ENCODE peak calls at places on chromosomes 6 and 20, in eight cellular contexts. Z, D, W, P, T, G, F and B are unnamed samples.

GRCh38 chr20:36792422-36792821 is 18.9 kb upstream of the DSN1 start:
- DNase-seq in Z (peak), D (no peak), W (no peak), P (peak), T (no peak), G (peak), F (no peak), B (no peak)

GRCh38 chr6:165573671-165574070 is 89.4 kb downstream of the PDE10A start:
- DNase-seq in Z (no peak), D (no peak), W (peak), P (no peak), T (no peak), G (peak), F (no peak), B (no peak)

GRCh38 chr6:21442874-21443273 is 150.7 kb upstream of the SOX4 start:
- DNase-seq in Z (no peak), D (no peak), W (no peak), P (no peak), T (no peak), G (no peak), F (no peak), B (no peak)

GRCh38 chr6:117298941-117299340 is 33.6 kb downstream of the VGLL2 start:
- DNase-seq in Z (no peak), D (no peak), W (no peak), P (no peak), T (no peak), G (no peak), F (no peak), B (no peak)

GRCh38 chr6:170049641-170050491 is 241.0 kb downstream of the DLL1 start:
- DNase-seq in Z (no peak), D (peak), W (peak), P (no peak), T (no peak), G (no peak), F (peak), B (no peak)

GRCh38 chr6:33737267-33738026 is 9.3 kb downstream of the IP6K3 start:
- DNase-seq in Z (no peak), D (no peak), W (no peak), P (no peak), T (no peak), G (no peak), F (no peak), B (no peak)

GRCh38 chr6:79301290-79301689 is 66.8 kb upstream of the HMGN3 start:
- DNase-seq in Z (no peak), D (no peak), W (no peak), P (no peak), T (no peak), G (no peak), F (no peak), B (no peak)

GRCh38 chr6:24566020-24566752 is 71.4 kb downstream of the ALDH5A1 start:
- DNase-seq in Z (no peak), D (no peak), W (no peak), P (no peak), T (no peak), G (no peak), F (no peak), B (no peak)

GRCh38 chr6:105793132-105793531 is 293.0 kb upstream of the PRDM1 start:
- DNase-seq in Z (no peak), D (no peak), W (no peak), P (no peak), T (no peak), G (no peak), F (no peak), B (no peak)

GRCh38 chr6:3208096-3208774 is 19.2 kb downstream of the TUBB2B start:
- DNase-seq in Z (peak), D (no peak), W (peak), P (no peak), T (no peak), G (peak), F (no peak), B (no peak)

GRCh38 chr6:3210024-3210610 is 17.3 kb downstream of the TUBB2B start:
- DNase-seq in Z (no peak), D (no peak), W (no peak), P (no peak), T (no peak), G (peak), F (no peak), B (no peak)

GRCh38 chr6:3211681-3212080 is 15.8 kb downstream of the TUBB2B start:
- DNase-seq in Z (no peak), D (no peak), W (peak), P (no peak), T (no peak), G (peak), F (no peak), B (no peak)

GRCh38 chr6:3208775-3209113 is 18.7 kb downstream of the TUBB2B start:
- DNase-seq in Z (no peak), D (no peak), W (no peak), P (no peak), T (no peak), G (no peak), F (no peak), B (no peak)

GRCh38 chr6:3209114-3210023 is 18.1 kb downstream of the TUBB2B start:
- DNase-seq in Z (peak), D (no peak), W (peak), P (no peak), T (no peak), G (peak), F (no peak), B (no peak)
- TF ChIP-seq CTCF in Z (peak), D (no peak), W (no peak), P (no peak), T (no peak), G (no peak), F (no peak), B (no peak)

GRCh38 chr6:68443704-68444103 is 191.4 kb upstream of the ADGRB3 start:
- DNase-seq in Z (peak), D (no peak), W (no peak), P (no peak), T (no peak), G (no peak), F (no peak), B (no peak)
- TF ChIP-seq CTCF in Z (no peak), D (no peak), W (no peak), P (peak), T (no peak), G (peak), F (no peak), B (peak)

DNA sequence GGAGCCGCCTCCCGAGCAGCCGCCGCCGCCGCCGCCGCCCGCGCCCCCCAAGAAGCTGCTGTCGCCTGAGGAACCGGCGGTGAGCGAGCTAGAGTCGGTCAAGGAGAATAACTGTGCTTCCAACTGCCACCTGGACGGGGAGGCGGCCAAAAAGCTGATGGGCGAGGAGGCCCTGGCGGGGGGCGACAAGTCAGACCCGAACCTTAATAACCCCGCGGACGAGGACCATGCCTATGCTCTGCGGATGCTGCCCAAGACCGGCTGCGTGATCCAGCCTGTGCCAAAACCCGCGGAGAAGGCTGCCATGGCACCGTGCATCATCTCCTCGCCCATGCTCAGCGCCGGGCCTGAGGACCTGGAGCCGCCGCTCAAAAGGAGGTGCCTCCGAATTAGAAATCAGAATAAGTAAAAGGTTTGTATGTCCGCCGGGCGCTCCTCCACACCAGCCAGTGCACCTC is 145.2 kb downstream of the SOBP start:
- DNase-seq in Z (peak), D (no peak), W (no peak), P (no peak), T (no peak), G (no peak), F (no peak), B (no peak)
- TF ChIP-seq CTCF in Z (no peak), D (no peak), W (no peak), P (no peak), T (no peak), G (no peak), F (no peak), B (no peak)

GRCh38 chr6:89562114-89562815 is 76.3 kb downstream of the LYRM2 start:
- DNase-seq in Z (peak), D (no peak), W (no peak), P (no peak), T (no peak), G (no peak), F (no peak), B (no peak)
- TF ChIP-seq CTCF in Z (no peak), D (no peak), W (no peak), P (no peak), T (no peak), G (no peak), F (no peak), B (no peak)

DNA sequence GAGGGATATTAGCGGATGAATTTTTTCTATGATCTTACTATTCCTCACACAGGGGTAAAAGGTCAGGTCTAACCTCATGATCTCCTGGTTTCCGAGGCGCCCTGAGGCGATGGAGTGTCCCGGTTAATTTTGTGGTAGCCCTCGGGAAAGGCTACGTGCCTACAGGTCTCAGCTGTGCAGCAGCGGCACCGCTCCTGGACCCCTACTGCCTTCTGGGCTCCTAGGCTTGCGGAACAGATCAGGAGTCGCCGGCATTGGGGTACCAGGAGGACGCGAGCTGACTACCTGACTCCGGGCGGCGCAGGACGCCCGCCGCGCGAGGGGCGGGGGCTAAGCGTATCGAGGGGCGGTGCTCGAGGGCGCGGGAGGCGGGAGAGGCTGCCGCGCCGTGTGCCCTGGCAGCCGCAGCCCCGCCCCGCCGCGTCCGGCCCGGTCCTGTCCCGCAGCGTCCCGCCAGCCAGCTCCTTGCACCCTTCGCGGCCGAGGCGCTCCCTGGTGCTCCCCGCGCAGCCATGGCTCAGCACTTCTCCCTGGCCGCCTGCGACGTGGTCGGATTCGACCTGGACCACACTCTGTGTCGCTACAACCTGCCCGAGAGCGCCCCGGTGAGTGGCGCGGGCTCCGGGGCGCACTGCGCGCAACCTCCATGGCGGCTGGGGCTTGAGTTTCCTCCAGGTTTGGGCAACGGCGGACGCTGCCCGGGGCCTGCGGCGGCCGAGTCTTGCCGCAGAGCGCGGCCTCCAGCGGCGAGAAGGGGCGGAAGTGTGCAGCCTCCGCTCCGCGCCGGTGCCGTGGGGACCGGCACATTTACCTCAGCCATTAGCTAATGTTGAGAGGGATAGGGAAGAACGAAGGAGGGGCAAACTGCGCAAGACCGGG is at the start of gene NT5DC1:
- DNase-seq in Z (peak), D (peak), W (peak), P (peak), T (peak), G (peak), F (peak), B (peak)
- TF ChIP-seq CTCF in Z (no peak), D (peak), W (peak), P (peak), T (peak), G (peak), F (no peak), B (peak)

GRCh38 chr20:10987651-10988383 is 314.0 kb upstream of the JAG1 start:
- DNase-seq in Z (no peak), D (no peak), W (no peak), P (no peak), T (no peak), G (no peak), F (no peak), B (no peak)

GRCh38 chr20:10984294-10984693 is 310.5 kb upstream of the JAG1 start:
- DNase-seq in Z (no peak), D (no peak), W (no peak), P (no peak), T (no peak), G (no peak), F (no peak), B (no peak)

GRCh38 chr20:10986586-10986985 is 312.8 kb upstream of the JAG1 start:
- DNase-seq in Z (no peak), D (no peak), W (no peak), P (no peak), T (no peak), G (no peak), F (no peak), B (no peak)

GRCh38 chr20:10984899-10985298 is 311.1 kb upstream of the JAG1 start:
- DNase-seq in Z (no peak), D (no peak), W (no peak), P (no peak), T (no peak), G (no peak), F (no peak), B (no peak)

DNA sequence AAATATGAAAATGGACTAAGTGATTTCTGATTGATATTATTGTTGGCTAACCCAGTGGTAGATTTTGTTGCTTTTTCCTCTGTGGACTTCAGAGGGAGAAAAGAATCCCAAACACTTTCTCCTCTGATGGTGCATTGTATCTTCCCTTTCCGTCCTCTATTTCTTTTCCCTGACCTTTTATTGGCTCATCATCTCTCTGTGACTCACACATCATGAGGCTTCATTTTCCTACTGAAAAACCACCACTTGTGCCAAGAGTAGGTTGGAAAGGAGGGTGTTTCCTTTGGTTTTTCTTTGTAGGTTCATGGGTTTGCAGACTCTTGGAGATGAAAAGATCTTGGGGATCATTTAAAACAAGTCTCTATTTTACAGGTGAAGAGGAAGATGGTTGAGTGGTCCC is 311.7 kb upstream of the JAG1 start:
- DNase-seq in Z (no peak), D (no peak), W (no peak), P (no peak), T (no peak), G (no peak), F (no peak), B (no peak)
- TF ChIP-seq CTCF in Z (no peak), D (no peak), W (no peak), P (no peak), T (no peak), G (no peak), F (no peak), B (no peak)

GRCh38 chr20:13102237-13102636 is 93.5 kb downstream of the SPTLC3 start:
- DNase-seq in Z (no peak), D (no peak), W (no peak), P (no peak), T (no peak), G (no peak), F (no peak), B (no peak)

GRCh38 chr20:13102689-13103088 is 93.9 kb downstream of the SPTLC3 start:
- DNase-seq in Z (no peak), D (no peak), W (no peak), P (no peak), T (no peak), G (no peak), F (no peak), B (no peak)

GRCh38 chr20:13105864-13106457 is 97.2 kb downstream of the SPTLC3 start:
- DNase-seq in Z (peak), D (no peak), W (no peak), P (peak), T (no peak), G (no peak), F (no peak), B (no peak)

GRCh38 chr20:13101701-13102100 is 92.9 kb downstream of the SPTLC3 start:
- DNase-seq in Z (no peak), D (no peak), W (no peak), P (no peak), T (no peak), G (no peak), F (no peak), B (no peak)

DNA sequence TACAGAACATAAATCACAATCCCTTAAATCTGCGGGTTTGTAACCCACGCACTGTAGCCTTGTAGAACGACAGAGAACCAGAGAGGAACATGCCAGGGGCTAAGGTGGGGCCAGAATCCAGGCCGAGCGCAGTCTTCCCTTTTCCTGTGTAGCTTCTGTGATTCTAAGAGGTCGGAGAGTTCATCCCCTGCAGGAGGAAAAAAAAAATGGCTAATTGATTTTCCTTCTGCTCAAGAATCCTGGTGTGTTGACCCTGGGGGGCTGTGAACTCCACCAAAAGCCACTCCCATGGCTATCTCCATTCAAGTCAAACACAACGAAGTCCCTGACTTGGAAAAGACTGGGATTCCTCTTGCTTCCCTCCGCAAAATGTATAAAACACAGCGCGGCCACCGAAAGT is 96.3 kb downstream of the SPTLC3 start:
- DNase-seq in Z (peak), D (no peak), W (no peak), P (peak), T (no peak), G (no peak), F (no peak), B (peak)
- TF ChIP-seq CTCF in Z (no peak), D (no peak), W (no peak), P (no peak), T (no peak), G (no peak), F (no peak), B (no peak)